ENCODE peak calls at places on chromosome 21, in six cellular contexts. F, C, N, W, Q and O are unnamed samples.

GRCh38 chr21:31135536-31136184 is 97.4 kb upstream of the KRTAP19-8 start:
- DNase-seq in F (no peak), W (no peak), C (no peak), N (no peak), Q (no peak), O (no peak)

GRCh38 chr21:34313116-34313515 is 50.7 kb upstream of the KCNE2 start:
- DNase-seq in F (no peak), W (no peak), C (no peak), Q (no peak), N (no peak), O (no peak)

GRCh38 chr21:28283652-28284490 is 708.8 kb downstream of the LTN1 start:
- DNase-seq in C (no peak), N (peak), Q (no peak), W (no peak), F (no peak), O (no peak)

GRCh38 chr21:15037894-15038293 is 26.9 kb downstream of the NRIP1 start:
- DNase-seq in N (no peak), W (no peak), Q (no peak), F (no peak), C (no peak), O (no peak)

GRCh38 chr21:39016740-39017315 is 166.4 kb downstream of the PSMG1 start:
- DNase-seq in F (no peak), C (peak), Q (no peak), W (no peak), N (no peak), O (no peak)

GRCh38 chr21:32768530-32768929 is 3.0 kb downstream of the PAXBP1 start:
- DNase-seq in W (no peak), F (no peak), Q (no peak), N (no peak), C (no peak), O (no peak)

GRCh38 chr21:15557925-15558324 is 171.9 kb upstream of the USP25 start:
- DNase-seq in C (no peak), Q (no peak), W (no peak), N (no peak), F (no peak), O (no peak)

GRCh38 chr21:33380483-33380998 is 22.7 kb upstream of the IFNGR2 start:
- DNase-seq in Q (peak), C (peak), F (peak), W (peak), N (peak), O (peak)

GRCh38 chr21:42149656-42150457 is 69.1 kb upstream of the ABCG1 start:
- DNase-seq in W (no peak), F (no peak), N (no peak), Q (no peak), C (no peak), O (peak)

GRCh38 chr21:42039911-42040351 is 29.8 kb upstream of the ZBTB21 start:
- DNase-seq in N (no peak), C (peak), F (no peak), Q (no peak), W (no peak), O (no peak)

GRCh38 chr21:32844653-32845443 is 73.3 kb upstream of the PAXBP1 start:
- DNase-seq in Q (no peak), F (peak), W (no peak), N (no peak), C (no peak), O (no peak)

GRCh38 chr21:46557469-46557868 is 47.4 kb downstream of the S100B start:
- DNase-seq in C (no peak), F (no peak), W (peak), Q (peak), N (no peak), O (peak)

GRCh38 chr21:41926068-41926806 is 27.6 kb downstream of the C2CD2 start:
- DNase-seq in Q (peak), W (no peak), C (no peak), N (peak), F (no peak), O (no peak)

GRCh38 chr21:15522148-15522547 is 207.6 kb upstream of the USP25 start:
- DNase-seq in N (no peak), W (peak), F (no peak), Q (no peak), C (no peak), O (no peak)

GRCh38 chr21:39006653-39007417 is 176.4 kb downstream of the PSMG1 start:
- DNase-seq in Q (peak), N (no peak), C (no peak), F (no peak), W (no peak), O (peak)

GRCh38 chr21:33949516-33950424 is 34.2 kb upstream of the ATP5PO start:
- DNase-seq in Q (no peak), F (no peak), C (no peak), N (no peak), W (no peak), O (no peak)

GRCh38 chr21:42490735-42491134 is 5.3 kb downstream of the RSPH1 start:
- DNase-seq in F (no peak), N (no peak), C (no peak), Q (no peak), W (no peak), O (no peak)

GRCh38 chr21:42839271-42840231 is 39.8 kb downstream of the WDR4 start:
- DNase-seq in N (no peak), C (peak), F (no peak), Q (peak), W (peak), O (no peak)

GRCh38 chr21:34695434-34695833 is 26.6 kb downstream of the CLIC6 start:
- DNase-seq in W (no peak), Q (no peak), F (no peak), C (no peak), N (no peak), O (no peak)

GRCh38 chr21:19123525-19123924 is 719.9 kb upstream of the TMPRSS15 start:
- DNase-seq in C (no peak), Q (no peak), N (no peak), W (no peak), F (no peak), O (no peak)

GRCh38 chr21:39314155-39315027 is 959 bp upstream of the BRWD1 start:
- DNase-seq in N (peak), C (no peak), F (peak), Q (peak), W (no peak), O (peak)

GRCh38 chr21:27429612-27430361 is 462.9 kb upstream of the ADAMTS5 start:
- DNase-seq in N (no peak), W (no peak), F (no peak), C (no peak), Q (no peak), O (no peak)

GRCh38 chr21:42443876-42444744 is 40.4 kb downstream of the UBASH3A start:
- DNase-seq in F (no peak), W (peak), N (no peak), Q (no peak), C (peak), O (no peak)

GRCh38 chr21:40047211-40047610 is 180.0 kb downstream of the PCP4 start:
- DNase-seq in Q (no peak), W (no peak), F (no peak), C (no peak), N (no peak), O (no peak)

GRCh38 chr21:35563885-35564451 is 496.4 kb downstream of the SETD4 start:
- DNase-seq in F (no peak), C (no peak), N (peak), Q (no peak), W (no peak), O (peak)

GRCh38 chr21:39657091-39657689 is 44.5 kb downstream of the B3GALT5 start:
- DNase-seq in N (peak), Q (no peak), C (no peak), W (no peak), F (no peak), O (peak)

GRCh38 chr21:19607983-19608668 is 1204.5 kb upstream of the TMPRSS15 start:
- DNase-seq in C (no peak), W (no peak), Q (no peak), N (peak), F (no peak), O (no peak)

GRCh38 chr21:39313042-39313456 is 383 bp downstream of the BRWD1 start:
- DNase-seq in Q (peak), F (no peak), C (peak), N (no peak), W (peak), O (peak)

GRCh38 chr21:15135867-15136629 is 71.2 kb upstream of the NRIP1 start:
- DNase-seq in C (no peak), F (no peak), Q (no peak), N (no peak), W (no peak), O (no peak)

GRCh38 chr21:21007606-21008005 is 9.4 kb downstream of the NCAM2 start:
- DNase-seq in Q (no peak), F (no peak), W (no peak), N (no peak), C (no peak), O (no peak)

GRCh38 chr21:16837319-16837718 is 675.5 kb upstream of the CXADR start:
- DNase-seq in C (no peak), Q (no peak), W (no peak), F (no peak), N (no peak), O (no peak)

GRCh38 chr21:34177919-34178567 is 104.7 kb downstream of the MRPS6 start:
- DNase-seq in W (no peak), C (no peak), N (no peak), Q (no peak), F (no peak), O (no peak)

GRCh38 chr21:39685236-39685635 is 59.7 kb upstream of the IGSF5 start:
- DNase-seq in F (no peak), W (no peak), C (no peak), N (no peak), Q (no peak), O (no peak)

GRCh38 chr21:39061766-39062165 is 121.5 kb downstream of the PSMG1 start:
- DNase-seq in Q (no peak), F (no peak), C (no peak), N (no peak), W (peak), O (no peak)

GRCh38 chr21:42160111-42160949 is 58.6 kb upstream of the ABCG1 start:
- DNase-seq in Q (no peak), C (peak), F (no peak), N (no peak), W (no peak), O (no peak)

GRCh38 chr21:16193758-16194606 is 464.2 kb downstream of the USP25 start:
- DNase-seq in N (peak), C (no peak), W (no peak), Q (peak), F (peak), O (peak)

GRCh38 chr21:25501996-25502665 is 105.2 kb downstream of the MRPL39 start:
- DNase-seq in F (no peak), Q (no peak), N (no peak), C (no peak), W (no peak), O (no peak)

GRCh38 chr21:25496825-25497482 is 110.3 kb downstream of the MRPL39 start:
- DNase-seq in F (no peak), C (no peak), Q (no peak), W (no peak), N (no peak), O (no peak)

GRCh38 chr21:25503981-25504380 is 103.3 kb downstream of the MRPL39 start:
- DNase-seq in C (no peak), W (no peak), N (no peak), Q (no peak), F (no peak), O (no peak)

GRCh38 chr21:25500598-25500997 is 106.7 kb downstream of the MRPL39 start:
- DNase-seq in F (no peak), W (no peak), N (no peak), Q (no peak), C (no peak), O (no peak)

DNA sequence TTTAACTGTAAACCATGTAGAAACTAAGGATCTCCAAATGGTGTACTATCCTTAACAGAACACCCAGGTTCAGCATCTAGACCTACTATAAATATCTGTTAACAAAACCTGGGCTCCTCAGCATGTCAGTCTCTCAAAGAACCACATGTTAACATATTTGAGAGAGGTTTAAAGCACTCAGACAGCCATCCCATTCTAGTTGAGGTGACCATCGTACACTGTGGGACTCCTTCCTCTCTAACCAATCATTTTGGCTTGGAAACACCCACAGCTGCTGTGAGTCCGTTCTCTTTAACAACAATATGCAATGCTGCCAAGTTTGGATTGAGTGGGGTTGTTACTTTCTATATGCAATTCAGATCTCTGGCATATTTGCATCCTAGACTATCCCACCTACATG is 105.8 kb downstream of the MRPL39 start:
- DNase-seq in C (no peak), F (no peak), Q (no peak), N (no peak), W (no peak), O (no peak)
- H3K4me3 ChIP-seq in C (no peak), F (no peak), Q (no peak), N (no peak), W (no peak), O (no peak)

DNA sequence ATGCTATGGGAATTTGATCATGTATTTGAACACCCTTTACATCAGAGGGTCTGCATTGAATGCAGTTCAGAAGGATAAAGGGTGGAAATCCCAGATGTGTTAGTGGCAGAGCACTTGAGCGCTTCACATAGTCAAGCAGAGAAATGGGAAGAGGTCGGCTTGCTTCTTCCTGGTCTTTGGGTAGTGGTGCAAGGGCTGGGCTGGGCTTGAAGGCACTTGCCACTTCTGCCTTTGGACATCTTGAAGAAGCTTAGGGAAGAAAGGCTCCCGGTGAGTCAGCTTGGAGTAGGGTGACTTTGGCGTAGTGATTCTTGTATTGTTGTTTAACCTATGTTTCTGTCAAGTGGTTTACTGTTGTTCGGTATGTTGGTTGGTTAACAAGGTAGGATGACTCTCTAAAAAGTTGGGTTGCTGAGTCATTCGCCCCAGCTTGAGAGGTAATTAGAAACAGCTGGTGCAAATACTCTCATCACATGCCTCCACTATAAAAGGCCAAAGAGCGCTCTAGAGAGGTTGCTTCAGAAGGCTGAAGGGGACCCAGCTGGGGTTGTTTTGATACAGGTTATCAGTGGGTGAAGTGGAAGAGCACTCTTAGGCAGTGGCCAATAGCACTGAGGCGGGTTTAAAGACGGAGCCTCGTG is 1.3 kb downstream of the BACH1 start:
- DNase-seq in W (no peak), F (peak), N (peak), Q (peak), C (peak), O (peak)
- TF ChIP-seq POLR2A in W (peak), F (no peak), N (no peak), Q (no peak), C (no peak), O (no peak)

GRCh38 chr21:36657999-36658398 is 40.9 kb upstream of the SIM2 start:
- DNase-seq in Q (no peak), F (no peak), N (no peak), C (no peak), W (no peak), O (no peak)

GRCh38 chr21:36664678-36665022 is 34.3 kb upstream of the SIM2 start:
- DNase-seq in N (no peak), Q (no peak), W (no peak), F (no peak), C (no peak), O (peak)

GRCh38 chr21:36658926-36659325 is 40.0 kb upstream of the SIM2 start:
- DNase-seq in Q (no peak), N (no peak), F (no peak), C (no peak), W (no peak), O (peak)

GRCh38 chr21:36663033-36663855 is 35.7 kb upstream of the SIM2 start:
- DNase-seq in F (no peak), C (no peak), Q (no peak), N (no peak), W (no peak), O (peak)

GRCh38 chr21:36661511-36662309 is 37.2 kb upstream of the SIM2 start:
- DNase-seq in F (peak), W (no peak), Q (peak), N (peak), C (no peak), O (no peak)
- TF ChIP-seq CTCF in F (peak), W (peak), Q (no peak), N (peak), C (no peak), O (no peak)

DNA sequence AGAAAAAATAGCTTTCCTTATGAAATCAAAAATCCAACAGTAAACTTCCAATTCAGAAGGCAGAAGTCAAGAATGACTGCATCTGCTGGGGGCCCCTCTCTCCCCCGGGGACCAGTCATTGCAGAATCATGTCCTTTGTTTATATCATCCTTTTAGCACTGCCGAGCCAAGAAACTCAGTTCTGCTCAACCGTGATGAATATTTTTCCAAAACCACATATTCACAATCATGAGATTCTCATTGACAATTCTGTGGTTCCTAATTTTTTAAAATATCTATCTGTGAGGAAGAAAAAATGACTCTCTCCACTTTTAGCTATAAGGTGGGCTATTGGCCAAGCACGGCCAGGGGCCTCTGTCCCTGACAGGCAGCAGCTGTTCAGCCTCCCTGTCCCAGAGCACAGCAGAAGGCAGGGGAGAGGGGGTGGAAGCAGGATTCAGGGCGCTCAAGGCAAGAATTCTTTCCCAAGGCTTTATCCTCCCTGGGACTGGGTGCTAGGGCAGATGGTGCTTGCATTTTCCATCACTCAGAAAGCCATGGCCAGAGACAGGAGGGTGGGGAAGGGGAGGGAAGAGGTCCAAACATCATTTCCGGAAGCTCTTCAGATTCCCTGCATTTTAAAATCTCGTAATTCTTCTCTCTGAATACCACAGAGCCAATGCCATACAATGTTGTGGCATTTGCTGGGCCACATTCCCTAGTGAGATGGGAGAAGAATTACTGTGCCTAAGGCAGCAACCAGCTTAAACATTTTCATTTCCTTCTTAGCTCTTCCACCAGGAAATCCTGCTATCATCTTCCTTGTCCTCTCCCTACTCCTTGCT is 60.5 kb downstream of the KCNJ6 start:
- DNase-seq in Q (no peak), F (no peak), C (no peak), N (no peak), W (no peak), O (no peak)
- H3K4me3 ChIP-seq in Q (no peak), F (no peak), C (no peak), N (no peak), W (no peak), O (no peak)

GRCh38 chr21:45041351-45041805 is 33.0 kb upstream of the ADARB1 start:
- DNase-seq in F (no peak), N (peak), C (peak), Q (peak), W (peak), O (peak)
- TF ChIP-seq POLR2A in F (no peak), N (no peak), C (no peak), Q (no peak), W (peak), O (no peak)